ENCODE peak calls at places on chromosomes 6 and 20, in ten cellular contexts. W, L, U, F, N, V, A, M, R and B are unnamed samples. For H3K4me1, the result is how much of the 10 kb centered on the place peaks cover.

GRCh38 chr6:15997751-15998388 is 131.0 kb upstream of the MYLIP start:
- DNase-seq in F (no peak), A (no peak), R (no peak), M (no peak), U (no peak), N (no peak), W (peak), V (peak), L (no peak), B (no peak)

GRCh38 chr6:126873351-126873750 is 245.1 kb upstream of the RSPO3 start:
- DNase-seq in A (no peak), N (no peak), R (no peak), W (no peak), F (no peak), V (peak), U (no peak), L (no peak), M (no peak), B (no peak)

GRCh38 chr20:18180815-18181214 is 43.2 kb downstream of the KAT14 start:
- DNase-seq in U (no peak), A (no peak), F (no peak), M (no peak), R (no peak), N (no peak), V (no peak), L (no peak), W (no peak), B (no peak)

GRCh38 chr20:43744121-43744520 is 17.3 kb upstream of the GTSF1L start:
- DNase-seq in L (no peak), F (peak), V (no peak), U (no peak), R (peak), M (no peak), W (no peak), N (peak), A (no peak), B (no peak)

GRCh38 chr20:610130-611046 is at the start of gene TCF15:
- DNase-seq in A (peak), U (no peak), R (no peak), M (no peak), V (peak), N (peak), L (peak), F (peak), W (peak), B (no peak)

GRCh38 chr6:133630651-133631050 is 258.3 kb upstream of the TCF21 start:
- DNase-seq in V (no peak), M (no peak), F (peak), R (no peak), L (no peak), U (no peak), W (no peak), A (no peak), N (no peak), B (no peak)

GRCh38 chr20:63856111-63856511 is 5.2 kb upstream of the ABHD16B start:
- DNase-seq in V (no peak), U (no peak), L (no peak), M (no peak), A (peak), N (peak), R (no peak), W (no peak), F (no peak), B (no peak)

GRCh38 chr6:85157266-85157665 is 292.6 kb upstream of the NT5E start:
- DNase-seq in L (no peak), U (no peak), N (no peak), V (no peak), A (no peak), W (no peak), R (no peak), M (no peak), F (no peak), B (no peak)

GRCh38 chr6:24307881-24308280 is 50.0 kb downstream of the DCDC2 start:
- DNase-seq in W (no peak), V (no peak), F (peak), N (no peak), U (no peak), M (no peak), A (no peak), L (no peak), R (no peak), B (no peak)

GRCh38 chr6:15065603-15066002 is 180.3 kb upstream of the JARID2 start:
- DNase-seq in L (no peak), U (no peak), R (peak), F (peak), W (no peak), V (no peak), M (no peak), N (no peak), A (no peak), B (no peak)

GRCh38 chr6:46528956-46529750 is 37.9 kb upstream of the RCAN2 start:
- DNase-seq in N (no peak), A (no peak), V (no peak), W (no peak), U (no peak), R (no peak), M (no peak), L (no peak), F (peak), B (no peak)

GRCh38 chr6:113879186-113880096 is 22.3 kb downstream of the MARCKS start:
- DNase-seq in N (peak), V (peak), M (peak), R (peak), A (peak), L (peak), F (peak), U (peak), W (peak), B (peak)

GRCh38 chr6:137339929-137340559 is 120.9 kb upstream of the IFNGR1 start:
- DNase-seq in F (peak), L (no peak), N (no peak), A (no peak), R (no peak), V (no peak), W (no peak), M (no peak), U (no peak), B (no peak)

GRCh38 chr20:63959699-63960075 is 3.5 kb upstream of the UCKL1 start:
- DNase-seq in W (no peak), U (no peak), R (no peak), A (no peak), F (no peak), L (no peak), M (no peak), V (no peak), N (no peak), B (no peak)

GRCh38 chr6:80338201-80338836 is 231.8 kb downstream of the BCKDHB start:
- DNase-seq in A (peak), F (no peak), R (peak), U (peak), V (peak), W (peak), L (peak), N (peak), M (peak), B (peak)

GRCh38 chr6:72418495-72418894 is 203.4 kb upstream of the KCNQ5 start:
- DNase-seq in F (peak), N (no peak), A (no peak), L (no peak), W (no peak), V (no peak), M (no peak), R (peak), U (no peak), B (no peak)

GRCh38 chr6:16476861-16477260 is 238.5 kb downstream of the GMPR start:
- DNase-seq in L (no peak), A (no peak), W (no peak), R (no peak), M (no peak), U (no peak), N (no peak), V (no peak), F (no peak), B (no peak)

GRCh38 chr20:36827541-36828279 is 48.2 kb upstream of the TLDC2 start:
- DNase-seq in L (no peak), F (no peak), N (no peak), R (no peak), W (no peak), M (peak), A (no peak), U (no peak), V (no peak), B (no peak)

GRCh38 chr6:150800596-150801310 is 64.7 kb upstream of the MTHFD1L start:
- DNase-seq in V (no peak), M (no peak), N (no peak), A (no peak), W (no peak), F (no peak), L (no peak), R (peak), U (no peak), B (no peak)

GRCh38 chr6:52788478-52788877 is 15.1 kb downstream of the GSTA1 start:
- DNase-seq in N (no peak), R (peak), L (no peak), V (no peak), M (no peak), F (peak), A (no peak), W (no peak), U (no peak), B (no peak)

GRCh38 chr20:17648782-17649730 is 33.0 kb downstream of the RRBP1 start:
- DNase-seq in R (no peak), N (peak), L (peak), V (no peak), A (no peak), M (no peak), U (no peak), F (no peak), W (peak), B (peak)

GRCh38 chr20:51275816-51276215 is 252.9 kb upstream of the KCNG1 start:
- DNase-seq in N (no peak), U (no peak), R (peak), F (peak), V (peak), M (no peak), A (no peak), W (no peak), L (no peak), B (no peak)

GRCh38 chr20:18734525-18735189 is 78.9 kb upstream of the SCP2D1 start:
- DNase-seq in A (no peak), V (no peak), L (no peak), N (no peak), R (no peak), F (peak), U (no peak), M (no peak), W (no peak), B (no peak)

GRCh38 chr20:9741996-9742395 is 96.9 kb downstream of the PAK5 start:
- DNase-seq in N (no peak), A (no peak), F (no peak), W (no peak), R (no peak), U (no peak), V (no peak), M (peak), L (no peak), B (no peak)

GRCh38 chr6:122014961-122015360 is 384.5 kb upstream of the HSF2 start:
- DNase-seq in L (no peak), N (no peak), A (no peak), V (no peak), M (no peak), U (no peak), R (peak), F (peak), W (no peak), B (no peak)

GRCh38 chr6:43120101-43120730 is 44.1 kb downstream of the PTK7 start:
- DNase-seq in V (no peak), W (no peak), R (no peak), A (no peak), L (no peak), N (no peak), U (no peak), M (no peak), F (no peak), B (no peak)

GRCh38 chr20:347640-348484 is 951 bp downstream of the NRSN2 start:
- DNase-seq in U (peak), A (peak), N (peak), R (peak), V (peak), M (peak), F (peak), W (peak), L (peak), B (peak)

GRCh38 chr20:45187693-45188092 is 13.0 kb downstream of the PI3 start:
- DNase-seq in L (no peak), A (no peak), W (no peak), R (no peak), N (peak), V (no peak), U (no peak), M (no peak), F (no peak), B (no peak)

GRCh38 chr6:111061493-111061892 is 25.8 kb upstream of the SLC16A10 start:
- DNase-seq in U (no peak), N (no peak), W (peak), L (no peak), R (peak), M (no peak), V (no peak), F (peak), A (no peak), B (no peak)

GRCh38 chr6:38775870-38776269 is 60.8 kb downstream of the DNAH8 start:
- DNase-seq in U (no peak), W (no peak), V (no peak), F (no peak), A (no peak), L (no peak), R (peak), N (no peak), M (no peak), B (no peak)

GRCh38 chr20:39222102-39222501 is 260.0 kb downstream of the DHX35 start:
- DNase-seq in U (no peak), M (no peak), W (no peak), R (no peak), V (no peak), F (no peak), L (no peak), N (no peak), A (no peak), B (no peak)

GRCh38 chr20:39225978-39226377 is 263.8 kb downstream of the DHX35 start:
- DNase-seq in U (no peak), A (no peak), W (no peak), N (no peak), L (no peak), M (no peak), F (no peak), V (no peak), R (no peak), B (no peak)

GRCh38 chr20:39225536-39225935 is 263.4 kb downstream of the DHX35 start:
- DNase-seq in V (no peak), N (no peak), L (no peak), U (no peak), W (no peak), A (no peak), M (no peak), R (no peak), F (no peak), B (no peak)
- TF ChIP-seq CTCF in V (no peak), N (peak), L (no peak), U (peak), W (no peak), A (peak), M (no peak), R (no peak), F (no peak), B (no peak)

GRCh38 chr6:36927114-36927513 is 27.4 kb upstream of the PI16 start:
- DNase-seq in V (no peak), R (no peak), W (no peak), N (no peak), U (no peak), F (no peak), M (no peak), A (no peak), L (no peak), B (no peak)

GRCh38 chr6:36929152-36929551 is 25.4 kb upstream of the PI16 start:
- DNase-seq in M (no peak), N (no peak), V (no peak), A (no peak), F (no peak), L (no peak), U (no peak), R (no peak), W (no peak), B (no peak)

GRCh38 chr6:36926711-36927110 is 27.8 kb upstream of the PI16 start:
- DNase-seq in N (no peak), V (no peak), R (no peak), L (no peak), M (no peak), F (no peak), U (no peak), W (no peak), A (no peak), B (no peak)

GRCh38 chr6:36928547-36928918 is 26.0 kb upstream of the PI16 start:
- DNase-seq in A (no peak), M (no peak), R (no peak), L (no peak), V (no peak), N (no peak), W (no peak), U (no peak), F (no peak), B (no peak)

GRCh38 chr6:36927691-36928546 is 26.6 kb upstream of the PI16 start:
- DNase-seq in V (no peak), U (no peak), N (no peak), R (peak), L (no peak), A (no peak), W (no peak), F (peak), M (no peak), B (no peak)
- H3K4me1 ChIP-seq in V (under half), U (under half), N (under half), R (under half), L (under half), A (under half), W (under half), F (under half), M (under half), B (under half)

DNA sequence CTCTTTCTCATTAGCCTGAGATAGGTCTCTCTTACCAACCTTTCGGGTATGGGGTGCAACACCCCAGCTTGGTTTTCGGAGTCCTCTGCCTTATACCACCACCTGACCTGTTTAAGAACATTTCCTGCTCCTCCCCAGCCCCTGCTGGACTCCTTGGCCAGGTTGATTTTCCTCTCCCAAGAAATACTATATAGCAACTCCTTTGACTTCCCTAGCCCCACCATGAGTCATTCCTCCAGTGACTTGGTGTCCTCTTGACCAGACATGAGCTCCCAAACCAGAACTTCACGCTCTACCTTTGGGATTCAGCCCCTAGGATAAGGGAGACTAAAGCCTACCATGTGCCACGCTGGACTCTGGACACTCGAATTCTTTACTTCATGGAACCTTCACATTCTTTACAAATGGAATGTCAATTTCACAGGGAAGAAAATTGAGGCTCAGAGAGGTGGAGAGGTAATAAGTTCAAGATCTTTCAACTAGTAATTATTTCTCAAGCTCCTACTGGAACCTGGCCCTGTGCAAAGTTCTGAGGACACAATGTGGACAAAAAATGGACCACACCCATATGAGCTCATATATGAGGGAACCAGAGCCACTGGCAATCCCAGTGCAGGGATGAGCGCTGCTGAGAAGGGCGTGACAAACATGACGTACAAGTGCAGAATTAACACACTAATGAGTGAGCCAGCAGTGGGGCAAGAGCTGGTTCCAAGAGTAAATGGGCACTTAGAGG is 48.2 kb downstream of the SIRPA start:
- DNase-seq in R (no peak), M (no peak), V (no peak), A (no peak), F (no peak), N (no peak), W (no peak), U (no peak), L (no peak), B (peak)
- H3K9ac ChIP-seq in R (no peak), M (no peak), V (no peak), A (no peak), F (no peak), N (no peak), W (no peak), U (no peak), L (no peak), B (no peak)

DNA sequence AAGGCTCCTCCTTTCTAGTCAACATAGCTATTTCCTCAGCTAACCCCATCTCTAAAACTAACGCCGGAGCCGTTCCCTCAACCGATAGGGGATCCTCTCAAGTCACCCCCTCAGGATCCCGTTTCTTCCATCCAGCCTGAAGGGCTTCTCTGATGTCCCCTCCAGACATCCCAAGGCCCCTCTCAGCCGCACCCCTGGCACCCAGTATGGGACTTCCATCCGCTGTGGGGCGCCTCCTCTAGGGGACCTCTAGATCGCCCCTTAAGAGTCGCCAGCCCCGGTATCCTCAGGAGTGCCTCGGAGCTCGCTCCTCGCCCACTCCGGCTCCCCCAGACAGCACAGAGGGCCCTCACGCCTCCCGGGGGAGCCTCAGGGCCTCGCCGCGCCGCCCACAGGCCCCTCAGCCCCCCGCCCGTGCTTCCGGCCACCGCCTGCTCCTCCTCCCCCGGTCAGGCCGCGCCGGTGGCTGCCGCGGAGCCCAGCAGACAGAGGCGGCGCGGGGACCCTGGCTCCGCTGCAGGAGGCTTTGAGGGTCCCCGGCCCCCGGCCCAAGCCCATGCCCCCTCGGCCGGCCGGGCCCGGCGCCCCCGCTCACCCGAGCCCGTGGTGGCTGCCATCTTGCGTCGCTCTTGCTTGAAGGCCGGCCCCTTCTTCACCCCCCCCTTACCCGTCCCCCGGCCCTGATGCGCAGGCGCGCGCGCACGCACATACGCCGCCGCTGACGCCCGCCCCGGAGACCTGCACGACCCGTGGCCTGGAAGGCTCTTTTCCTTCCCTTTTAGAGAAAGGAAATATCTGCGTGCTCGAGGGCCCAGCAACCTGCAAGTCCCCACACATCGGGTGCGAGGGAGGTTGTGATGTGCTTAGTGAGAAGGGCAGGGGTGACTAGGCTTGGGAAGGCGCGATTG is at the start of gene UBE2V1:
- DNase-seq in V (peak), W (peak), N (peak), U (peak), M (peak), A (peak), R (peak), F (peak), L (peak), B (peak)
- TF ChIP-seq CTCF in V (peak), W (peak), N (peak), U (peak), M (peak), A (peak), R (no peak), F (peak), L (peak), B (peak)

DNA sequence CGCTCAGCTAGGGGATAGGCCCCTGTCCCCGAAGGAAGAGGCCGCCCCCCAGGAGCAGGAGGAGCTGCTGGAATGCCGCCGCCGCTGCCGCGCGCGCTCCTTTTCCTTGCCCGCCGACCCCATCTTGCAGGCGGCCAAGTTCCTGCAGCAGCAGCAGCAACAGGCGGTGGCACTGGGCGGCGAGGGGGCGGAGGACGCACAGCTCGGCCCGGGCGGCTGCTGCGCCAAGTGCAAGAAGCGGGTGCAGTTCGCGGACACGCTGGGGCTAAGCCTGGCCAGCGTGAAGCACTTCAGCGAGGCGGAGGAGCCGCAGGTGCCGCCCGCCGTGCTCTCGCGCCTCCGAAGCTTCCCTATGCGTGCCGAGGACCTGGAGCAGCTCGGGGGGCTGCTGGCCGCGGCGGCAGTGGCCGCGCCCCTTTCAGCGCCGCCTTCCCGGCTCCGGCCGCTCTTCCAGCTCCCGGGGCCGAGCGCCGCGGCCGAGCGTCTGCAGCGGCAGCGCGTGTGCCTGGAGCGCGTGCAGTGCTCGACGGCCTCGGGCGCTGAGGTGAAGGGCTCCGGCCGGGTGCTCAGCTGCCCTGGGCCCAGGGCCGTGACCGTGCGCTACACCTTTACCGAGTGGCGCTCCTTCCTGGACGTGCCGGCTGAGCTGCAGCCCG is 625 bp downstream of the PPP1R3G start:
- DNase-seq in N (peak), V (peak), U (no peak), A (peak), L (peak), R (peak), M (peak), F (peak), W (no peak), B (peak)
- H3K4me1 ChIP-seq in N (under half), V (under half), U (under half), A (under half), L (under half), R (under half), M (under half), F (under half), W (under half), B (under half)